ENCODE peak calls at places on chromosomes 12 and 14, in four cellular contexts. One of them, this sample, is unnamed.

GRCh38 chr14:33118653-33119052 is 180.0 kb downstream of the NPAS3 start:
- DNase-seq in aorta: no peak
- DNase-seq in A549: no peak
- DNase-seq in AG04450: no peak
- DNase-seq in this sample: no peak

GRCh38 chr12:104533134-104533533 is 76.4 kb downstream of the CHST11 start:
- DNase-seq in aorta: no peak
- DNase-seq in A549: no peak
- DNase-seq in AG04450: no peak
- DNase-seq in this sample: no peak

GRCh38 chr12:75784591-75784990 is 247.0 kb downstream of the PHLDA1 start:
- DNase-seq in aorta: no peak
- DNase-seq in A549: peak
- DNase-seq in AG04450: no peak
- DNase-seq in this sample: no peak

GRCh38 chr14:64658201-64658600 is 46.0 kb upstream of the PLEKHG3 start:
- DNase-seq in aorta: no peak
- DNase-seq in A549: no peak
- DNase-seq in AG04450: no peak
- DNase-seq in this sample: no peak

GRCh38 chr14:91417134-91417982 is at the start of gene CCDC88C:
- DNase-seq in aorta: peak
- DNase-seq in A549: peak
- DNase-seq in AG04450: no peak
- DNase-seq in this sample: no peak

GRCh38 chr12:32025906-32026305 is 66.7 kb downstream of the RESF1 start:
- DNase-seq in aorta: no peak
- DNase-seq in A549: no peak
- DNase-seq in AG04450: no peak
- DNase-seq in this sample: no peak

GRCh38 chr12:7542046-7542445 is 38.5 kb upstream of the CD163 start:
- DNase-seq in aorta: no peak
- DNase-seq in A549: no peak
- DNase-seq in AG04450: no peak
- DNase-seq in this sample: no peak

GRCh38 chr14:34981743-34982420 is 910 bp upstream of the SRP54 start:
- DNase-seq in aorta: no peak
- DNase-seq in A549: peak
- DNase-seq in AG04450: peak
- DNase-seq in this sample: no peak

GRCh38 chr12:32083489-32083888 is 23.2 kb upstream of the BICD1 start:
- DNase-seq in aorta: no peak
- DNase-seq in A549: no peak
- DNase-seq in AG04450: no peak
- DNase-seq in this sample: peak

GRCh38 chr12:32049956-32050355 is 56.7 kb upstream of the BICD1 start:
- DNase-seq in aorta: no peak
- DNase-seq in A549: peak
- DNase-seq in AG04450: no peak
- DNase-seq in this sample: no peak

GRCh38 chr12:111447571-111448265 is 42.0 kb downstream of the SH2B3 start:
- DNase-seq in aorta: peak
- DNase-seq in A549: no peak
- DNase-seq in AG04450: no peak
- DNase-seq in this sample: no peak

GRCh38 chr14:39432179-39432618 is at the start of gene FBXO33:
- DNase-seq in aorta: peak
- DNase-seq in A549: peak
- DNase-seq in AG04450: peak
- DNase-seq in this sample: peak
- H3K4me3 ChIP-seq in aorta: peak
- H3K4me3 ChIP-seq in A549: peak
- H3K4me3 ChIP-seq in AG04450: peak
- H3K4me3 ChIP-seq in this sample: peak

DNA sequence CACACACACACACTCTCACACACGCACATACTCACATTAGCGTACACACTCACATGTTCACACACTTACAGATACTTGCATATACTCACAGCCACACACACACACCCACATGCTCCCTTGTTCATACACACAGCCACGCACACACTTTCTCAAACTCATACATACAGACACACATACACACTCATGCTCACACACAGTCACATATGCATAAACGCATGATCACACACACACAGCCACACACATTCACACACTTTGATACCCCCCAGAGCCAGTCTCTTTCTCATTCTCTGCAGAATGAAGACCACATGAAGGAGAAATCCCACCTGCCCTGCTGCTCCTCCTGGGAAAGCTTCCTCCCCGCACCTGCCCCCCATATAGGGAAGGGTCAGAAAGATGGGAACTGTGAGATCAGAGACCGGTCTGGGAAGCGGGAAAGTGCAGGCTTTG is 105.0 kb upstream of the MED13L start:
- DNase-seq in aorta: no peak
- DNase-seq in A549: peak
- DNase-seq in AG04450: no peak
- DNase-seq in this sample: peak
- H3K4me3 ChIP-seq in aorta: no peak
- H3K4me3 ChIP-seq in A549: no peak
- H3K4me3 ChIP-seq in AG04450: peak
- H3K4me3 ChIP-seq in this sample: peak

GRCh38 chr14:81394739-81395138 is 5.4 kb downstream of the STON2 start:
- DNase-seq in aorta: no peak
- DNase-seq in A549: no peak
- DNase-seq in AG04450: no peak
- DNase-seq in this sample: no peak
- H3K4me3 ChIP-seq in aorta: no peak
- H3K4me3 ChIP-seq in A549: no peak
- H3K4me3 ChIP-seq in AG04450: no peak
- H3K4me3 ChIP-seq in this sample: no peak

DNA sequence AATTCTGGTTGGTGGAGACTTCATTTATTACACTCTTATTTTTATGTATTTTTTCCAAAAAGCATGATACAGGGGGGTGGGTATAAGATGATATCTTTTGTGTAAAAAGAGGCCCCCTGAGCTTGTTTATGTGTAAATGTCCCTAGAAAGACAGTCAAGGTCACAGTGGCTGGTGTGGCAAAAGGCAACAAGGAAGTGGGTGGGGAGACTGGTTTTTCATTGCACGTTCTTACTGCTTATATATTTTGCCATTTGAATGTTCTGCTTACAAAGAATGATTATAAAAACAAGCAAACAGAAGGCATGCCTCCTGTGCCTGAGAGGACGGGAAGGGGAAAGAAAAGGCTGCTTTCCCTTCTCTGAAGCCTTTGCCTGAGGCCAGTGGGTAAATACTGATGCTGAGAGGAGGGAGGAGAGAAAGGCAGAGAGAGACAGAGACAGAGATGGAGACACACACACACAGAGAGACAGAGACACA is 24.1 kb upstream of the ADIPOR2 start:
- DNase-seq in aorta: no peak
- DNase-seq in A549: no peak
- DNase-seq in AG04450: no peak
- DNase-seq in this sample: no peak
- H3K4me3 ChIP-seq in aorta: no peak
- H3K4me3 ChIP-seq in A549: no peak
- H3K4me3 ChIP-seq in AG04450: no peak
- H3K4me3 ChIP-seq in this sample: no peak

GRCh38 chr12:132275110-132275531 is 54.3 kb downstream of the GALNT9 start:
- DNase-seq in aorta: no peak
- DNase-seq in A549: peak
- DNase-seq in AG04450: no peak
- DNase-seq in this sample: peak
- H3K4me3 ChIP-seq in aorta: no peak
- H3K4me3 ChIP-seq in A549: no peak
- H3K4me3 ChIP-seq in AG04450: no peak
- H3K4me3 ChIP-seq in this sample: no peak

GRCh38 chr14:54709867-54710266 is 142.9 kb downstream of the SAMD4A start:
- DNase-seq in aorta: no peak
- DNase-seq in A549: no peak
- DNase-seq in AG04450: no peak
- DNase-seq in this sample: no peak

GRCh38 chr14:54711812-54712211 is 144.9 kb downstream of the SAMD4A start:
- DNase-seq in aorta: no peak
- DNase-seq in A549: no peak
- DNase-seq in AG04450: no peak
- DNase-seq in this sample: no peak

GRCh38 chr14:54711312-54711711 is 144.4 kb downstream of the SAMD4A start:
- DNase-seq in aorta: no peak
- DNase-seq in A549: no peak
- DNase-seq in AG04450: no peak
- DNase-seq in this sample: no peak

GRCh38 chr14:54713364-54713763 is 146.4 kb downstream of the SAMD4A start:
- DNase-seq in aorta: no peak
- DNase-seq in A549: no peak
- DNase-seq in AG04450: no peak
- DNase-seq in this sample: peak

GRCh38 chr14:54712371-54712998 is 145.6 kb downstream of the SAMD4A start:
- DNase-seq in aorta: no peak
- DNase-seq in A549: no peak
- DNase-seq in AG04450: no peak
- DNase-seq in this sample: peak
- H3K4me3 ChIP-seq in aorta: no peak
- H3K4me3 ChIP-seq in A549: no peak
- H3K4me3 ChIP-seq in AG04450: no peak
- H3K4me3 ChIP-seq in this sample: no peak

DNA sequence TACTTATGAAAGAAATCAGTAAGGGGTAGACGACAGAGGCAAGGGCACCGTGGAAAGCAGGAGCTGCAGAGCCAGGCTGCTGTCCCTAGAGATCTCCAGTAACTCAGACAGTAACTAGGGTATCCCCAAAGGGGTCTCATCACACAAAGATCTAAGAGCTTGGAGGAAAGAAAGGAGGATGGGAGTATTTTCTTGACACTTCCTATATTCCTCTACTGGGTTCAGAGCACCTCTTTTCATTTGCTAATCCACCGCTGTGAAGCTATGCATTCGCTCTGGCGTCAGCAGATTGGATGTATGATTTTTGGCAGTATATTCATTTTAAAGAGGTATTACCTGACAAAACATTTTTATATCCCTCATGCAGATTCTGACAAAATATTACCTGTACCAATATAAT is 12.6 kb downstream of the USP44 start:
- DNase-seq in aorta: no peak
- DNase-seq in A549: no peak
- DNase-seq in AG04450: no peak
- DNase-seq in this sample: no peak
- H3K4me3 ChIP-seq in aorta: no peak
- H3K4me3 ChIP-seq in A549: no peak
- H3K4me3 ChIP-seq in AG04450: no peak
- H3K4me3 ChIP-seq in this sample: no peak

GRCh38 chr12:645563-646071 is 17.6 kb downstream of the NINJ2 start:
- DNase-seq in aorta: no peak
- DNase-seq in A549: peak
- DNase-seq in AG04450: no peak
- DNase-seq in this sample: peak
- H3K4me3 ChIP-seq in aorta: no peak
- H3K4me3 ChIP-seq in A549: no peak
- H3K4me3 ChIP-seq in AG04450: no peak
- H3K4me3 ChIP-seq in this sample: no peak

GRCh38 chr14:75001899-75002298 is 822 bp upstream of the EIF2B2 start:
- DNase-seq in aorta: no peak
- DNase-seq in A549: no peak
- DNase-seq in AG04450: no peak
- DNase-seq in this sample: no peak
- H3K4me3 ChIP-seq in aorta: no peak
- H3K4me3 ChIP-seq in A549: peak
- H3K4me3 ChIP-seq in AG04450: peak
- H3K4me3 ChIP-seq in this sample: peak